ENCODE peak calls at places on chromosomes 11 and 22, in nine cellular contexts. I, D, G, Q, M, L, F, W and X are unnamed samples.

GRCh38 chr11:86802146-86802545 is 1.8 kb downstream of the PRSS23 start:
- DNase-seq in I (no peak), D (no peak), G (no peak), Q (no peak), M (no peak), L (no peak), F (no peak), W (no peak), X (no peak)

GRCh38 chr11:89321401-89321800 is 143.7 kb downstream of the TYR start:
- DNase-seq in I (no peak), D (no peak), G (no peak), Q (no peak), M (no peak), L (no peak), F (no peak), W (no peak), X (no peak)

GRCh38 chr11:111729441-111729840 is 36.7 kb downstream of the PPP2R1B start:
- DNase-seq in I (no peak), D (no peak), G (no peak), Q (peak; percentile 37), M (no peak), L (no peak), F (no peak), W (no peak), X (no peak)

GRCh38 chr22:36977401-36977861 is 41.8 kb downstream of the TST start:
- DNase-seq in I (peak; percentile 74), D (peak; percentile 81), G (peak; percentile 52), Q (peak; percentile 40), M (peak; percentile 67), L (peak; percentile 89), F (peak; percentile 34), W (peak; percentile 59), X (peak; percentile 5)

GRCh38 chr11:706957-707816 is 1.2 kb downstream of the EPS8L2 start:
- DNase-seq in I (no peak), D (no peak), G (no peak), Q (no peak), M (no peak), L (no peak), F (peak; percentile 56), W (no peak), X (no peak)

GRCh38 chr11:45254070-45254469 is 32.1 kb downstream of the SYT13 start:
- DNase-seq in I (no peak), D (no peak), G (no peak), Q (no peak), M (no peak), L (no peak), F (peak; percentile 32), W (no peak), X (no peak)

GRCh38 chr11:64759722-64760719 is at the start of gene PYGM:
- DNase-seq in I (no peak), D (no peak), G (peak; percentile 85), Q (no peak), M (no peak), L (peak; percentile 27), F (no peak), W (no peak), X (no peak)

GRCh38 chr22:39528080-39528661 is 4.4 kb downstream of the RPS19BP1 start:
- DNase-seq in I (no peak), D (no peak), G (no peak), Q (no peak), M (no peak), L (no peak), F (no peak), W (no peak), X (no peak)

GRCh38 chr11:35852056-35852455 is 91.8 kb upstream of the LDLRAD3 start:
- DNase-seq in I (no peak), D (no peak), G (peak; percentile 24), Q (no peak), M (no peak), L (no peak), F (no peak), W (peak; percentile 40), X (no peak)

GRCh38 chr11:117428856-117429229 is 101.2 kb downstream of the CEP164 start:
- DNase-seq in I (no peak), D (no peak), G (no peak), Q (no peak), M (no peak), L (no peak), F (no peak), W (no peak), X (no peak)

GRCh38 chr11:112805658-112806057 is 155.6 kb upstream of the NCAM1 start:
- DNase-seq in I (no peak), D (no peak), G (no peak), Q (peak; percentile 30), M (no peak), L (no peak), F (no peak), W (no peak), X (no peak)

GRCh38 chr11:19646921-19647320 is 65.7 kb upstream of the NAV2 start:
- DNase-seq in I (no peak), D (no peak), G (no peak), Q (no peak), M (no peak), L (no peak), F (peak; percentile 98), W (no peak), X (no peak)

GRCh38 chr11:76667271-76667818 is 3.2 kb downstream of the LRRC32 start:
- DNase-seq in I (no peak), D (no peak), G (no peak), Q (no peak), M (no peak), L (no peak), F (no peak), W (no peak), X (no peak)

GRCh38 chr11:73394416-73395296 is 18.5 kb downstream of the RELT start:
- DNase-seq in I (no peak), D (no peak), G (no peak), Q (no peak), M (no peak), L (no peak), F (no peak), W (no peak), X (no peak)

GRCh38 chr11:45501277-45501979 is 164.0 kb downstream of the CHST1 start:
- DNase-seq in I (no peak), D (no peak), G (no peak), Q (no peak), M (no peak), L (no peak), F (no peak), W (no peak), X (no peak)

GRCh38 chr11:84420261-84420660 is 1134.1 kb upstream of the CCDC90B start:
- DNase-seq in I (no peak), D (no peak), G (no peak), Q (no peak), M (no peak), L (no peak), F (no peak), W (no peak), X (no peak)

GRCh38 chr22:26835929-26836528 is 178.6 kb downstream of the MIAT start:
- DNase-seq in I (peak; percentile 17), D (peak; percentile 21), G (no peak), Q (no peak), M (no peak), L (peak; percentile 75), F (peak; percentile 28), W (peak; percentile 66), X (no peak)

GRCh38 chr11:114079406-114080072 is 20.0 kb downstream of the ZBTB16 start:
- DNase-seq in I (no peak), D (no peak), G (no peak), Q (no peak), M (no peak), L (no peak), F (no peak), W (no peak), X (no peak)

GRCh38 chr11:68855205-68855978 is 13.7 kb upstream of the CPT1A start:
- DNase-seq in I (no peak), D (peak; percentile 27), G (no peak), Q (no peak), M (no peak), L (peak; percentile 31), F (no peak), W (peak; percentile 42), X (no peak)

GRCh38 chr11:59773082-59773438 is 17.9 kb downstream of the STX3 start:
- DNase-seq in I (no peak), D (no peak), G (no peak), Q (no peak), M (no peak), L (no peak), F (no peak), W (no peak), X (no peak)

GRCh38 chr11:73185680-73186293 is 32.3 kb upstream of the P2RY2 start:
- DNase-seq in I (no peak), D (no peak), G (no peak), Q (no peak), M (no peak), L (no peak), F (peak; percentile 91), W (no peak), X (peak; percentile 58)

GRCh38 chr22:48335442-48336139 is 1492.1 kb downstream of the BRD1 start:
- DNase-seq in I (no peak), D (no peak), G (no peak), Q (no peak), M (no peak), L (no peak), F (no peak), W (no peak), X (no peak)